ENCODE peak calls at places on chromosome 15, in five cellular contexts. F is Panc1, R is K562, N is GM23338, Y is tibial nerve. O is an unnamed sample.

GRCh38 chr15:52255008-52255407 is 40.6 kb downstream of the MYO5C start:
- DNase-seq in Y (no peak), F (no peak), N (no peak), R (no peak), O (no peak)

GRCh38 chr15:92667291-92667904 is 11.8 kb upstream of the FAM174B start:
- DNase-seq in R (no peak), Y (no peak), F (no peak), N (no peak), O (no peak)

GRCh38 chr15:63968700-63969099 is 77.6 kb downstream of the DAPK2 start:
- DNase-seq in R (no peak), F (no peak), Y (no peak), N (no peak), O (no peak)

GRCh38 chr15:64912379-64912778 is 677 bp downstream of the ANKDD1A start:
- DNase-seq in Y (no peak), R (no peak), F (no peak), N (no peak), O (no peak)

GRCh38 chr15:78212546-78213424 is 21.6 kb downstream of the ACSBG1 start:
- DNase-seq in Y (no peak), N (no peak), R (peak; percentile 78), F (no peak), O (no peak)

GRCh38 chr15:78422571-78423340 is 15.3 kb upstream of the IREB2 start:
- DNase-seq in R (peak; percentile 72), Y (peak; percentile 57), N (peak; percentile 80), F (peak; percentile 52), O (peak; percentile 44)

GRCh38 chr15:74817370-74817737 is 4.7 kb downstream of the LMAN1L start:
- DNase-seq in F (no peak), Y (no peak), N (no peak), R (no peak), O (no peak)

GRCh38 chr15:56019060-56019793 is 25.8 kb upstream of the NEDD4 start:
- DNase-seq in R (no peak), F (no peak), Y (no peak), N (no peak), O (no peak)

GRCh38 chr15:25790003-25790660 is 73.0 kb downstream of the ATP10A start:
- DNase-seq in Y (peak; percentile 84), F (no peak), R (no peak), N (peak; percentile 31), O (peak; percentile 70)

GRCh38 chr15:66642514-66642913 is 59.5 kb upstream of the SMAD6 start:
- DNase-seq in R (no peak), F (no peak), N (no peak), Y (no peak), O (no peak)

GRCh38 chr15:42151012-42151615 is 5.3 kb downstream of the PLA2G4F start:
- DNase-seq in R (no peak), Y (no peak), F (no peak), N (no peak), O (no peak)

GRCh38 chr15:22942877-22943276 is 37.3 kb downstream of the CYFIP1 start:
- DNase-seq in F (no peak), Y (no peak), R (peak; percentile 38), N (no peak), O (no peak)

GRCh38 chr15:78811124-78811824 is at the start of gene ADAMTS7:
- DNase-seq in F (no peak), R (peak; percentile 72), N (peak; percentile 91), Y (peak; percentile 42), O (peak; percentile 72)

GRCh38 chr15:51736646-51737537 is 563 bp downstream of the LYSMD2 start:
- DNase-seq in F (no peak), Y (no peak), N (peak; percentile 70), R (peak; percentile 72), O (peak; percentile 52)

GRCh38 chr15:83310521-83311456 is 26.3 kb upstream of the BNC1 start:
- DNase-seq in Y (no peak), R (no peak), N (peak; percentile 74), F (no peak), O (no peak)

GRCh38 chr15:72784233-72784876 is 797 bp upstream of the ADPGK start:
- DNase-seq in F (peak; percentile 36), R (peak; percentile 80), Y (peak; percentile 77), N (peak; percentile 86), O (peak; percentile 62)

GRCh38 chr15:43218908-43219706 is 1.7 kb downstream of the EPB42 start:
- DNase-seq in Y (no peak), R (peak; percentile 77), N (peak; percentile 95), F (no peak), O (no peak)

GRCh38 chr15:99749386-99749785 is 16.1 kb upstream of the LYSMD4 start:
- DNase-seq in R (no peak), N (no peak), F (no peak), Y (no peak), O (no peak)

GRCh38 chr15:82742134-82742533 is 32.5 kb upstream of the AP3B2 start:
- DNase-seq in N (no peak), F (no peak), R (no peak), Y (no peak), O (no peak)

GRCh38 chr15:77004189-77004588 is 9.3 kb downstream of the PSTPIP1 start:
- DNase-seq in N (no peak), Y (peak; percentile 47), F (no peak), R (no peak), O (no peak)

GRCh38 chr15:94576889-94577533 is 345.6 kb downstream of the MCTP2 start:
- DNase-seq in N (peak; percentile 84), R (peak; percentile 56), Y (peak; percentile 62), F (peak; percentile 33), O (no peak)

GRCh38 chr15:78399081-78399480 is 38.9 kb upstream of the IREB2 start:
- DNase-seq in R (no peak), N (no peak), F (no peak), Y (no peak), O (no peak)

GRCh38 chr15:90451215-90451850 is 63.3 kb downstream of the IQGAP1 start:
- DNase-seq in R (no peak), Y (no peak), N (peak; percentile 72), F (no peak), O (no peak)

GRCh38 chr15:87142096-87142495 is 1062.4 kb downstream of the AGBL1 start:
- DNase-seq in Y (no peak), R (no peak), F (no peak), N (no peak), O (no peak)

GRCh38 chr15:38768970-38769369 is 204.4 kb upstream of the RASGRP1 start:
- DNase-seq in F (peak; percentile 4), Y (peak; percentile 64), R (peak; percentile 12), N (peak; percentile 61), O (peak; percentile 28)

GRCh38 chr15:100405179-100405578 is 63.4 kb upstream of the ADAMTS17 start:
- DNase-seq in Y (no peak), F (no peak), R (no peak), N (no peak), O (no peak)

GRCh38 chr15:64687167-64688085 is 88.0 kb downstream of the RBPMS2 start:
- DNase-seq in N (no peak), R (no peak), F (no peak), Y (no peak), O (no peak)

GRCh38 chr15:101244889-101245668 is 6.8 kb downstream of the CHSY1 start:
- DNase-seq in R (no peak), N (no peak), Y (no peak), F (no peak), O (no peak)

GRCh38 chr15:85003593-85004312 is 22.1 kb downstream of the PDE8A start:
- DNase-seq in R (no peak), Y (no peak), F (no peak), N (no peak), O (no peak)

GRCh38 chr15:40092416-40093223 is 16.1 kb downstream of the BMF start:
- DNase-seq in F (no peak), Y (no peak), R (no peak), N (no peak), O (peak; percentile 95)

GRCh38 chr15:29040367-29040745 is 154.6 kb downstream of the APBA2 start:
- DNase-seq in F (no peak), N (peak; percentile 14), Y (no peak), R (no peak), O (no peak)

GRCh38 chr15:100725121-100726069 is 123.0 kb downstream of the ASB7 start:
- DNase-seq in Y (peak; percentile 7), R (no peak), N (no peak), F (no peak), O (no peak)

GRCh38 chr15:69501456-69501855 is 48.8 kb downstream of the RPLP1 start:
- DNase-seq in N (no peak), R (no peak), F (no peak), Y (no peak), O (no peak)

GRCh38 chr15:35293353-35294130 is 208.4 kb upstream of the NANOGP8 start:
- DNase-seq in R (peak; percentile 42), F (no peak), N (peak; percentile 58), Y (no peak), O (no peak)

GRCh38 chr15:67784057-67784781 is 41.1 kb upstream of the SKOR1 start:
- DNase-seq in Y (no peak), F (no peak), N (no peak), R (no peak), O (no peak)
- H3K27ac ChIP-seq in Y (no peak overlapping the region), F (no peak overlapping the region), N (no peak overlapping the region), R (no peak overlapping the region), O (no peak overlapping the region)

GRCh38 chr15:71109130-71109529 is 6.1 kb upstream of the THSD4 start:
- DNase-seq in N (no peak), Y (no peak), F (no peak), R (no peak), O (no peak)
- TF ChIP-seq CTCF in N (no peak), Y (no peak), F (peak; percentile 31), R (no peak), O (no peak)

DNA sequence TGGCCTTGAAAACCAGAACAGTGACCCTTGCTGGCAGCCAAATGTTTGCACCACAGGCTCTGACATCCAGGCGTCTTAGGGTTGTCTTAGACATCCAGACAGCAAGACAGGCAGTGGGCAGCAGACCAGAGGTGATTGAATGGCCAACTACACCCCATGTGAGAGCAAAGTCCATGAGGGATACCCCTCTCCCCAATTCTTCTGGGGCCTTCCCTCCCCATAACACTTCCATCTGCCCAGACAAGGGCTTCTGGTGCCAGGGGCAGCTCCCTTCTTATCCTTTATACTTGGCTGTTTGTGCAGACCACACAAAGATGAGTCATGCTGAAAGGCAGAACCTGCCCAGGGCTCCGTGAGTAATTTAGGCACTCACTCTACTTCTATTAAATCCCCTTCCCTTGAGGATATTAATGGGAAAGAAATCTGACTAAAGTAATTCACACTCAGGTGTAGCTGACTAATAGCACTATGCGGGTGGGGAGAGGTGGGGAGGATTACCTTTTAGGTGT is 257.9 kb downstream of the UACA start:
- DNase-seq in Y (no peak), R (no peak), F (peak; percentile 75), N (no peak), O (no peak)
- H3K4me1 ChIP-seq in Y (peaks cover 35% of the 10 kb centered on the region), R (no peaks in the 10 kb centered on the region), F (peaks cover 85% of the 10 kb centered on the region), N (peaks cover 13% of the 10 kb centered on the region), O (peaks cover 11% of the 10 kb centered on the region)

GRCh38 chr15:62941719-62942118 is 100.8 kb upstream of the TPM1 start:
- DNase-seq in N (no peak), F (no peak), R (no peak), Y (no peak), O (no peak)
- H3K27ac ChIP-seq in N (no peak overlapping the region), F (no peak overlapping the region), R (no peak overlapping the region), Y (no peak overlapping the region), O (peak overlapping the region; percentile 86)

GRCh38 chr15:75955720-75956119 is 52.0 kb downstream of the FBXO22 start:
- DNase-seq in F (no peak), R (no peak), Y (no peak), N (peak; percentile 29), O (no peak)
- TF ChIP-seq CTCF in F (no peak), R (no peak), Y (no peak), N (no peak), O (no peak)

GRCh38 chr15:80685628-80686027 is 9.5 kb upstream of the ABHD17C start:
- DNase-seq in N (no peak), Y (no peak), R (no peak), F (no peak), O (no peak)
- H3K4me1 ChIP-seq in N (no peaks in the 10 kb centered on the region), Y (no peaks in the 10 kb centered on the region), R (no peaks in the 10 kb centered on the region), F (no peaks in the 10 kb centered on the region), O (no peaks in the 10 kb centered on the region)

O was measured in uterus.